ENCODE peak calls at places on chromosomes 5 and 9, in six cellular contexts. U is OCI-LY7, O is right atrium auricular region, F is iPS DF 6.9, Q is adrenal gland, R is upper lobe of right lung. B is an unnamed sample.

GRCh38 chr9:35686222-35687203 is 3.2 kb downstream of the TPM2 start:
- DNase-seq in U (peak; percentile 80), O (no peak), F (no peak), Q (no peak), R (no peak), B (no peak)

GRCh38 chr5:8491254-8491653 is 622.3 kb downstream of the MTRR start:
- DNase-seq in U (no peak), O (no peak), F (no peak), Q (no peak), R (no peak), B (no peak)

GRCh38 chr5:133520991-133521706 is 91.2 kb downstream of the FSTL4 start:
- DNase-seq in U (no peak), O (no peak), F (no peak), Q (no peak), R (no peak), B (no peak)

GRCh38 chr5:69450116-69450515 is 35.2 kb downstream of the MARVELD2 start:
- DNase-seq in U (no peak), O (no peak), F (no peak), Q (no peak), R (no peak), B (no peak)

GRCh38 chr5:15547440-15547839 is 47.5 kb downstream of the FBXL7 start:
- DNase-seq in U (no peak), O (no peak), F (no peak), Q (no peak), R (no peak), B (no peak)

GRCh38 chr9:129987047-129987446 is 55.9 kb downstream of the FNBP1 start:
- DNase-seq in U (no peak), O (no peak), F (no peak), Q (no peak), R (no peak), B (no peak)

GRCh38 chr9:128304151-128304970 is 17.9 kb downstream of the TRUB2 start:
- DNase-seq in U (no peak), O (no peak), F (no peak), Q (no peak), R (no peak), B (no peak)

GRCh38 chr5:52262844-52263243 is 524.9 kb upstream of the ITGA1 start:
- DNase-seq in U (no peak), O (no peak), F (no peak), Q (no peak), R (no peak), B (no peak)

GRCh38 chr5:1792842-1793266 is 6.8 kb downstream of the MRPL36 start:
- DNase-seq in U (peak; percentile 91), O (no peak), F (no peak), Q (no peak), R (no peak), B (no peak)

GRCh38 chr9:35518212-35518917 is 28.5 kb downstream of the RUSC2 start:
- DNase-seq in U (no peak), O (no peak), F (no peak), Q (no peak), R (no peak), B (no peak)

GRCh38 chr5:53714324-53715010 is 154.0 kb downstream of the NDUFS4 start:
- DNase-seq in U (no peak), O (no peak), F (no peak), Q (no peak), R (no peak), B (no peak)

GRCh38 chr5:179609834-179610108 is 13.7 kb downstream of the HNRNPH1 start:
- DNase-seq in U (no peak), O (no peak), F (no peak), Q (no peak), R (no peak), B (no peak)
- H3K27ac ChIP-seq in U (no peak overlapping the region), O (no peak overlapping the region), F (no peak overlapping the region), Q (no peak overlapping the region), R (no peak overlapping the region), B (no peak overlapping the region)

GRCh38 chr9:121067655-121068054 is 7.1 kb upstream of the CNTRL start:
- DNase-seq in U (no peak), O (no peak), F (no peak), Q (no peak), R (no peak), B (no peak)

GRCh38 chr9:121075251-121076036 is 689 bp downstream of the CNTRL start:
- DNase-seq in U (peak; percentile 59), O (no peak), F (no peak), Q (no peak), R (no peak), B (no peak)

GRCh38 chr9:121071356-121071755 is 3.4 kb upstream of the CNTRL start:
- DNase-seq in U (no peak), O (no peak), F (no peak), Q (no peak), R (no peak), B (no peak)

GRCh38 chr9:121074370-121075250 is at the start of gene CNTRL:
- DNase-seq in U (peak; percentile 92), O (peak; percentile 91), F (no peak), Q (peak; percentile 85), R (peak; percentile 96), B (peak; percentile 94)

GRCh38 chr9:121073038-121073437 is 1.7 kb upstream of the CNTRL start:
- DNase-seq in U (peak; percentile 56), O (peak; percentile 90), F (no peak), Q (peak; percentile 20), R (no peak), B (peak; percentile 57)
- H3K27ac ChIP-seq in U (peak overlapping the region; percentile 99), O (peak overlapping the region; percentile 86), F (no peak overlapping the region), Q (peak overlapping the region; percentile 75), R (peak overlapping the region; percentile 88), B (peak overlapping the region; percentile 94)

DNA sequence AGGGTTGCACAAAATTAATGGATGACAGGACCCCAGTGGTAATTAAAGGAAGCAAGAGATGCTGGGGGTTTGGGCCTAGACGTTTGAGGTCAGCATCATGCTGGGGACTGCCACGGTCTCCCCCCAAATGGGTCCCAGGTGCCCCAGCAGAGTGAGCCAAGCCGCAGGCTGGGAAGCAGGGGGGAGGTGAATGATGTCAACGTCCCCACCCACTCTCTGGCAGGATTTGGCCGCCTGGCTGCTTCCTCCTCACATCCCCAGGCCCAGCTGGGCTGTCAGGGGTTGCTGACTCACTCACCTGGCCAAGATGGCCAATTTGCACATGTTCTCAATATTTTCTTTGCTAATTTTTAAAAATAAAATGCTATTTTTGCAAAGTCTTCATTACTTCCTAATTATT is 97.6 kb upstream of the ARAP3 start:
- DNase-seq in U (no peak), O (no peak), F (no peak), Q (no peak), R (no peak), B (no peak)
- H3K27ac ChIP-seq in U (no peak overlapping the region), O (no peak overlapping the region), F (no peak overlapping the region), Q (no peak overlapping the region), R (no peak overlapping the region), B (no peak overlapping the region)

GRCh38 chr9:81826541-81826906 is 101.7 kb upstream of the SPATA31D4 start:
- DNase-seq in U (no peak), O (peak; percentile 74), F (no peak), Q (no peak), R (peak; percentile 68), B (peak; percentile 53)

GRCh38 chr9:81824802-81825770 is 103.1 kb upstream of the SPATA31D4 start:
- DNase-seq in U (no peak), O (no peak), F (no peak), Q (no peak), R (no peak), B (no peak)

GRCh38 chr9:81829201-81829882 is 98.9 kb upstream of the SPATA31D4 start:
- DNase-seq in U (no peak), O (no peak), F (no peak), Q (no peak), R (no peak), B (no peak)

GRCh38 chr9:81825831-81826540 is 102.2 kb upstream of the SPATA31D4 start:
- DNase-seq in U (no peak), O (no peak), F (no peak), Q (no peak), R (no peak), B (no peak)

DNA sequence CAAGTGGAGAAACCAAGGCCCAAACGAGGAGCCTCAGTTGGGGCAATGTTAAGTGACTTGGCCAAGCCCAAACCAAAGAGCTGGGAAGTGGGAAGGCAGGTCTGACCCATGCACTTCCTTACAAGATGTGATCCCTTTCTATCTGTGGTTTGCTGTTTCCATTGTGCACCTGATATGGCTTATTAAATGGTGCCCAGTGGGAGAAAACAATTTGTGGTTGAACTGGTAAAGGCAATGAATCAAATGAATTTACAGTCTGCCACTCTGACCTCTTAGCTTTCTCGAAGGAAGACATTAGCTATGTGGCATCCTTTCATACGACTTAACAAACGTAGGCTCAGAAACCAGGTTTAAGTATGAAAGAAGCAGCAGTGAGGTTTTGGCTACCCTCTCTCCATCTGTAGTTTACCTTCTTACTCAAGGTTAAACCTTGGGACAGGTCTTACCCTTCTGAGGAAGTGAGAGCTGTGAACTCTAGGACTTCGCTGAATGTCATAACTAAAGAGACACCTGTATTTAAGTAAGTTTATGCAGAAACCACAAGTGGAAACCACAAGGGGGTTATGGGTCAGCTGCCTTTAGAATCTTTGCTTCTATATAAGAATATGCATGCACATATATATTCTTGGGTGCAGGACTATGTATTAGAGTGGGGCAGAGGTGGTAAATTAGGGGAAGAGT is 100.5 kb upstream of the SPATA31D4 start:
- DNase-seq in U (peak; percentile 73), O (no peak), F (no peak), Q (no peak), R (no peak), B (no peak)
- H3K27ac ChIP-seq in U (no peak overlapping the region), O (no peak overlapping the region), F (no peak overlapping the region), Q (no peak overlapping the region), R (no peak overlapping the region), B (no peak overlapping the region)

GRCh38 chr5:138803285-138803684 is 50.1 kb downstream of the CTNNA1 start:
- DNase-seq in U (no peak), O (no peak), F (no peak), Q (no peak), R (no peak), B (no peak)
- H3K27ac ChIP-seq in U (no peak overlapping the region), O (no peak overlapping the region), F (no peak overlapping the region), Q (no peak overlapping the region), R (no peak overlapping the region), B (no peak overlapping the region)

GRCh38 chr9:91177081-91177480 is 184.6 kb downstream of the AUH start:
- DNase-seq in U (no peak), O (peak; percentile 23), F (no peak), Q (no peak), R (no peak), B (no peak)
- H3K27ac ChIP-seq in U (no peak overlapping the region), O (no peak overlapping the region), F (no peak overlapping the region), Q (no peak overlapping the region), R (no peak overlapping the region), B (no peak overlapping the region)